ENCODE peak calls at places on chromosomes 7 and 10, in five cellular contexts. One of them, this sample, is unnamed.

GRCh38 chr10:58140054-58140453 is 127.6 kb downstream of the IPMK start:
- DNase-seq in A549: no peak
- DNase-seq in substantia nigra: no peak
- DNase-seq in AG09319: no peak
- DNase-seq in GM23248: no peak
- DNase-seq in this sample: no peak

GRCh38 chr10:114706458-114707055 is 48.5 kb upstream of the ABLIM1 start:
- DNase-seq in A549: no peak
- DNase-seq in substantia nigra: no peak
- DNase-seq in AG09319: no peak
- DNase-seq in GM23248: peak; percentile 33
- DNase-seq in this sample: no peak

GRCh38 chr10:80497187-80498038 is 40.3 kb upstream of the SH2D4B start:
- DNase-seq in A549: no peak
- DNase-seq in substantia nigra: no peak
- DNase-seq in AG09319: peak; percentile 41
- DNase-seq in GM23248: peak; percentile 67
- DNase-seq in this sample: no peak

GRCh38 chr7:47978790-47979144 is 648 bp downstream of the HUS1 start:
- DNase-seq in A549: no peak
- DNase-seq in substantia nigra: no peak
- DNase-seq in AG09319: no peak
- DNase-seq in GM23248: no peak
- DNase-seq in this sample: no peak

GRCh38 chr10:932589-932988 is 1.1 kb upstream of the LARP4B start:
- DNase-seq in A549: no peak
- DNase-seq in substantia nigra: no peak
- DNase-seq in AG09319: no peak
- DNase-seq in GM23248: no peak
- DNase-seq in this sample: no peak

GRCh38 chr10:77187376-77187999 is 450.1 kb downstream of the KCNMA1 start:
- DNase-seq in A549: no peak
- DNase-seq in substantia nigra: no peak
- DNase-seq in AG09319: no peak
- DNase-seq in GM23248: no peak
- DNase-seq in this sample: no peak

GRCh38 chr7:17682586-17682985 is 257.7 kb downstream of the SNX13 start:
- DNase-seq in A549: no peak
- DNase-seq in substantia nigra: no peak
- DNase-seq in AG09319: no peak
- DNase-seq in GM23248: peak; percentile 53
- DNase-seq in this sample: no peak

GRCh38 chr7:9776900-9777299 is 1196.8 kb upstream of the PHF14 start:
- DNase-seq in A549: no peak
- DNase-seq in substantia nigra: no peak
- DNase-seq in AG09319: no peak
- DNase-seq in GM23248: no peak
- DNase-seq in this sample: no peak

GRCh38 chr7:41003031-41003925 is 699.6 kb downstream of the INHBA start:
- DNase-seq in A549: peak; percentile 49
- DNase-seq in substantia nigra: no peak
- DNase-seq in AG09319: no peak
- DNase-seq in GM23248: peak; percentile 28
- DNase-seq in this sample: no peak

GRCh38 chr10:118798186-118798811 is 43.5 kb upstream of the CACUL1 start:
- DNase-seq in A549: peak; percentile 53
- DNase-seq in substantia nigra: no peak
- DNase-seq in AG09319: no peak
- DNase-seq in GM23248: peak; percentile 91
- DNase-seq in this sample: no peak

GRCh38 chr10:24503627-24504320 is 219.9 kb downstream of the ARHGAP21 start:
- DNase-seq in A549: peak; percentile 75
- DNase-seq in substantia nigra: no peak
- DNase-seq in AG09319: no peak
- DNase-seq in GM23248: peak; percentile 56
- DNase-seq in this sample: no peak

GRCh38 chr7:92368741-92369140 is 78.5 kb upstream of the GATAD1 start:
- DNase-seq in A549: no peak
- DNase-seq in substantia nigra: no peak
- DNase-seq in AG09319: no peak
- DNase-seq in GM23248: no peak
- DNase-seq in this sample: no peak

GRCh38 chr7:1240296-1240820 is 7.7 kb downstream of the UNCX start:
- DNase-seq in A549: no peak
- DNase-seq in substantia nigra: no peak
- DNase-seq in AG09319: no peak
- DNase-seq in GM23248: no peak
- DNase-seq in this sample: no peak

GRCh38 chr10:33005322-33006282 is 47.6 kb upstream of the ITGB1 start:
- DNase-seq in A549: peak; percentile 97
- DNase-seq in substantia nigra: no peak
- DNase-seq in AG09319: peak; percentile 80
- DNase-seq in GM23248: peak; percentile 99
- DNase-seq in this sample: peak; percentile 89

GRCh38 chr10:132170561-132171361 is 16.0 kb upstream of the DPYSL4 start:
- DNase-seq in A549: no peak
- DNase-seq in substantia nigra: no peak
- DNase-seq in AG09319: no peak
- DNase-seq in GM23248: no peak
- DNase-seq in this sample: no peak

GRCh38 chr7:45157653-45158401 is at the start of gene RAMP3:
- DNase-seq in A549: no peak
- DNase-seq in substantia nigra: no peak
- DNase-seq in AG09319: no peak
- DNase-seq in GM23248: peak; percentile 15
- DNase-seq in this sample: no peak

GRCh38 chr10:48418189-48418588 is 111.7 kb downstream of the MAPK8 start:
- DNase-seq in A549: no peak
- DNase-seq in substantia nigra: no peak
- DNase-seq in AG09319: no peak
- DNase-seq in GM23248: no peak
- DNase-seq in this sample: no peak

GRCh38 chr10:63413429-63413828 is 52.3 kb downstream of the JMJD1C start:
- DNase-seq in A549: no peak
- DNase-seq in substantia nigra: no peak
- DNase-seq in AG09319: no peak
- DNase-seq in GM23248: no peak
- DNase-seq in this sample: no peak

GRCh38 chr10:110141747-110142625 is 65.4 kb upstream of the MXI1 start:
- DNase-seq in A549: no peak
- DNase-seq in substantia nigra: no peak
- DNase-seq in AG09319: no peak
- DNase-seq in GM23248: no peak
- DNase-seq in this sample: no peak

GRCh38 chr10:79079490-79080355 is 11.0 kb downstream of the ZMIZ1 start:
- DNase-seq in A549: peak; percentile 41
- DNase-seq in substantia nigra: no peak
- DNase-seq in AG09319: no peak
- DNase-seq in GM23248: peak; percentile 91
- DNase-seq in this sample: peak; percentile 21

GRCh38 chr10:24214762-24215161 is 5.8 kb downstream of the KIAA1217 start:
- DNase-seq in A549: no peak
- DNase-seq in substantia nigra: no peak
- DNase-seq in AG09319: no peak
- DNase-seq in GM23248: no peak
- DNase-seq in this sample: no peak

GRCh38 chr10:6141296-6142151 is 52.7 kb downstream of the RBM17 start:
- DNase-seq in A549: no peak
- DNase-seq in substantia nigra: no peak
- DNase-seq in AG09319: peak; percentile 49
- DNase-seq in GM23248: peak; percentile 93
- DNase-seq in this sample: peak; percentile 55

GRCh38 chr10:82213784-82214183 is 338.8 kb downstream of the NRG3 start:
- DNase-seq in A549: no peak
- DNase-seq in substantia nigra: no peak
- DNase-seq in AG09319: no peak
- DNase-seq in GM23248: no peak
- DNase-seq in this sample: no peak

GRCh38 chr7:15424468-15424867 is 137.3 kb downstream of the AGMO start:
- DNase-seq in A549: no peak
- DNase-seq in substantia nigra: no peak
- DNase-seq in AG09319: no peak
- DNase-seq in GM23248: peak; percentile 62
- DNase-seq in this sample: no peak

GRCh38 chr7:41886906-41887311 is 184.0 kb upstream of the INHBA start:
- DNase-seq in A549: no peak
- DNase-seq in substantia nigra: no peak
- DNase-seq in AG09319: peak; percentile 83
- DNase-seq in GM23248: peak; percentile 98
- DNase-seq in this sample: peak; percentile 93

GRCh38 chr7:101333912-101334311 is 12.3 kb upstream of the IFT22 start:
- DNase-seq in A549: no peak
- DNase-seq in substantia nigra: no peak
- DNase-seq in AG09319: no peak
- DNase-seq in GM23248: no peak
- DNase-seq in this sample: no peak

GRCh38 chr10:43403911-43404674 is 4.9 kb downstream of the HNRNPF start:
- DNase-seq in A549: no peak
- DNase-seq in substantia nigra: no peak
- DNase-seq in AG09319: no peak
- DNase-seq in GM23248: peak; percentile 29
- DNase-seq in this sample: no peak

GRCh38 chr7:1558841-1559625 is 3.0 kb upstream of the TMEM184A start:
- DNase-seq in A549: no peak
- DNase-seq in substantia nigra: no peak
- DNase-seq in AG09319: no peak
- DNase-seq in GM23248: no peak
- DNase-seq in this sample: no peak

GRCh38 chr7:33926535-33926934 is 21.2 kb downstream of the BMPER start:
- DNase-seq in A549: no peak
- DNase-seq in substantia nigra: no peak
- DNase-seq in AG09319: no peak
- DNase-seq in GM23248: peak; percentile 36
- DNase-seq in this sample: no peak

GRCh38 chr7:8040768-8041369 is 72.3 kb downstream of the GLCCI1 start:
- DNase-seq in A549: no peak
- DNase-seq in substantia nigra: no peak
- DNase-seq in AG09319: no peak
- DNase-seq in GM23248: no peak
- DNase-seq in this sample: no peak

GRCh38 chr7:83119002-83119358 is 43.7 kb downstream of the PCLO start:
- DNase-seq in A549: no peak
- DNase-seq in substantia nigra: no peak
- DNase-seq in AG09319: no peak
- DNase-seq in GM23248: no peak
- DNase-seq in this sample: no peak

This sample was measured in amniotic stem cell.